ENCODE peak calls at places on chromosomes 13 and 19, in six cellular contexts. O is GM12878; V is CD4-positive, alpha-beta T cell; D is CD8-positive, alpha-beta T cell; Q is AG04450; Z is left lung. J is an unnamed sample.

GRCh38 chr13:106464076-106464475 is 71.4 kb downstream of the EFNB2 start:
- DNase-seq in D (no peak), V (no peak), O (no peak), Q (no peak), Z (no peak), J (no peak)

GRCh38 chr19:15442142-15442920 is 7.4 kb downstream of the WIZ start:
- DNase-seq in Z (peak; percentile 69), D (no peak), Q (no peak), V (no peak), O (no peak), J (no peak)

GRCh38 chr13:40345654-40346372 is 320.6 kb downstream of the FOXO1 start:
- DNase-seq in O (no peak), V (no peak), D (no peak), Z (no peak), Q (no peak), J (no peak)

GRCh38 chr13:99746857-99747710 is 224.5 kb downstream of the ZIC5 start:
- DNase-seq in Q (no peak), Z (no peak), O (no peak), D (no peak), V (no peak), J (no peak)

GRCh38 chr13:76822691-76823267 is 63.4 kb downstream of the KCTD12 start:
- DNase-seq in D (no peak), O (no peak), V (no peak), Q (no peak), Z (no peak), J (no peak)

GRCh38 chr19:8261881-8262280 is 46.3 kb downstream of the CD320 start:
- DNase-seq in Z (peak; percentile 63), D (no peak), V (no peak), Q (no peak), O (no peak), J (no peak)

GRCh38 chr19:17418710-17419109 is 1.1 kb upstream of the MVB12A start:
- DNase-seq in O (no peak), D (no peak), Q (no peak), V (no peak), Z (no peak), J (no peak)

GRCh38 chr13:99433543-99434075 is 67.7 kb upstream of the TM9SF2 start:
- DNase-seq in O (no peak), Z (no peak), V (no peak), Q (no peak), D (no peak), J (no peak)

GRCh38 chr19:13034636-13035035 is 39.4 kb downstream of the NFIX start:
- DNase-seq in V (no peak), Q (no peak), Z (no peak), D (no peak), O (no peak), J (no peak)

GRCh38 chr19:18340990-18341868 is 831 bp downstream of the PGPEP1 start:
- DNase-seq in D (peak; percentile 65), O (no peak), V (peak; percentile 53), Z (peak; percentile 92), Q (no peak), J (no peak)

GRCh38 chr19:49061445-49061844 is 3.2 kb downstream of the NTF4 start:
- DNase-seq in V (no peak), Q (no peak), O (no peak), Z (no peak), D (no peak), J (no peak)

GRCh38 chr19:51524661-51525264 is 6.7 kb downstream of the SIGLEC6 start:
- DNase-seq in V (no peak), Q (no peak), O (no peak), Z (no peak), D (no peak), J (no peak)

GRCh38 chr13:43664700-43665191 is 122.0 kb downstream of the ENOX1 start:
- DNase-seq in D (no peak), V (no peak), Z (no peak), Q (peak; percentile 37), O (no peak), J (no peak)

GRCh38 chr19:55486971-55487883 is 1.0 kb upstream of the SSC5D start:
- DNase-seq in O (no peak), V (no peak), Q (peak; percentile 92), D (no peak), Z (peak; percentile 70), J (no peak)

GRCh38 chr19:2287585-2287984 is 5.6 kb upstream of the PEAK3 start:
- DNase-seq in V (no peak), Q (no peak), Z (no peak), O (no peak), D (no peak), J (no peak)

GRCh38 chr19:2611483-2612464 is 90.7 kb downstream of the GNG7 start:
- DNase-seq in O (no peak), V (no peak), Q (no peak), Z (no peak), D (no peak), J (no peak)

GRCh38 chr13:50015263-50015662 is at the start of gene KCNRG:
- DNase-seq in V (no peak), Q (no peak), O (no peak), Z (no peak), D (no peak), J (no peak)

GRCh38 chr13:35716186-35716585 is 239.7 kb upstream of the MAB21L1 start:
- DNase-seq in V (no peak), D (no peak), Q (no peak), O (no peak), Z (no peak), J (no peak)

GRCh38 chr13:25819856-25820530 is 231.8 kb downstream of the SHISA2 start:
- DNase-seq in V (no peak), O (no peak), D (no peak), Z (no peak), Q (no peak), J (no peak)

GRCh38 chr13:46903748-46904147 is 6.9 kb upstream of the HTR2A start:
- DNase-seq in Z (no peak), Q (no peak), D (no peak), V (no peak), O (no peak), J (no peak)

GRCh38 chr13:89115307-89115706 is 1444.1 kb downstream of the SLITRK5 start:
- DNase-seq in D (no peak), O (no peak), V (no peak), Q (no peak), Z (no peak), J (no peak)
- TF ChIP-seq CTCF in D (no peak), O (peak; percentile 11), V (no peak), Q (no peak), Z (no peak), J (peak; percentile 49)

GRCh38 chr13:66195238-66195637 is 1034.9 kb downstream of the PCDH9 start:
- DNase-seq in V (no peak), Z (no peak), Q (no peak), O (no peak), D (no peak), J (no peak)

GRCh38 chr13:66205807-66206206 is 1024.3 kb downstream of the PCDH9 start:
- DNase-seq in V (no peak), Z (no peak), Q (no peak), O (no peak), D (no peak), J (no peak)

GRCh38 chr13:66200555-66200954 is 1029.6 kb downstream of the PCDH9 start:
- DNase-seq in Q (no peak), D (no peak), Z (no peak), V (no peak), O (no peak), J (no peak)
- TF ChIP-seq CTCF in Q (no peak), D (no peak), Z (no peak), V (no peak), O (no peak), J (no peak)

DNA sequence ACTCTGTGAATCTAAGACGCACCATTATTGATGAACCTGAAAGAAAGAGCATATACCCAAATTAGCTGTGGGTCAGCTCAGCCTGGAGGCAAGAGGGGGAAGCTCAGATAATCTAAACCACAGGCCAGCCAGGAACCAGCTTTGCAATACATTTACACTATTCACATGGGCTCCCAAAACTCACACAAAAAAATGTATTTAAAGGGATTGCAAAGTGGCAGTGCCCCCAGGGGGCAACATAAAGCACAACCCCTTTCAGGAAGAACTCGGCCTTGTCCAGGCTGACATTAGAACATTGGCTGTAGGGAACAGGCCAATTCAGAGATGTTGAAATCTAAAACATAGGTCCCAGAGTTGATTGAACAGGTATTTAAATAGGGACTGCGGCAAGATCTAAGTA is 3.2 kb upstream of the PROZ start:
- DNase-seq in O (no peak), V (no peak), Q (no peak), D (no peak), Z (no peak), J (no peak)
- TF ChIP-seq CTCF in O (no peak), V (no peak), Q (no peak), D (no peak), Z (no peak), J (no peak)

GRCh38 chr19:35911173-35911572 is 3.1 kb upstream of the TYROBP start:
- DNase-seq in D (no peak), Q (no peak), Z (peak; percentile 2), V (no peak), O (no peak), J (no peak)
- TF ChIP-seq CTCF in D (no peak), Q (no peak), Z (no peak), V (no peak), O (no peak), J (no peak)

GRCh38 chr13:64938660-64939059 is 2291.5 kb downstream of the PCDH9 start:
- DNase-seq in Q (no peak), O (no peak), Z (no peak), V (no peak), D (no peak), J (no peak)
- TF ChIP-seq CTCF in Q (no peak), O (no peak), Z (no peak), V (no peak), D (no peak), J (no peak)

GRCh38 chr13:37608750-37609339 is 10.3 kb upstream of the POSTN start:
- DNase-seq in D (no peak), O (no peak), V (no peak), Z (no peak), Q (no peak), J (no peak)
- TF ChIP-seq CTCF in D (no peak), O (peak; percentile 4), V (no peak), Z (peak; percentile 20), Q (peak; percentile 58), J (peak; percentile 60)

GRCh38 chr13:65985632-65986031 is 1244.5 kb downstream of the PCDH9 start:
- DNase-seq in V (no peak), D (no peak), Z (no peak), O (no peak), Q (no peak), J (no peak)
- TF ChIP-seq CTCF in V (no peak), D (no peak), Z (no peak), O (no peak), Q (no peak), J (no peak)

J was measured in mesothelial cell of epicardium.